ENCODE peak calls at places on chromosomes 11 and 22, in four cellular contexts. One of them, this sample, is unnamed.

GRCh38 chr11:65132238-65132987 is 1.9 kb downstream of the SYVN1 start:
- DNase-seq in H1: no peak
- DNase-seq in GM12878: no peak
- DNase-seq in HepG2: no peak
- DNase-seq in this sample: no peak

GRCh38 chr22:21102659-21103267 is 57.0 kb downstream of the LRRC74B start:
- DNase-seq in H1: peak
- DNase-seq in GM12878: no peak
- DNase-seq in HepG2: peak
- DNase-seq in this sample: peak

GRCh38 chr22:45604239-45604711 is 67.4 kb upstream of the ATXN10 start:
- DNase-seq in H1: no peak
- DNase-seq in GM12878: no peak
- DNase-seq in HepG2: no peak
- DNase-seq in this sample: no peak

GRCh38 chr22:39230261-39231196 is 14.3 kb downstream of the PDGFB start:
- DNase-seq in H1: no peak
- DNase-seq in GM12878: no peak
- DNase-seq in HepG2: peak
- DNase-seq in this sample: no peak

GRCh38 chr11:19632435-19632834 is 80.2 kb upstream of the NAV2 start:
- DNase-seq in H1: no peak
- DNase-seq in GM12878: no peak
- DNase-seq in HepG2: no peak
- DNase-seq in this sample: no peak

GRCh38 chr11:43282607-43283440 is 29.0 kb upstream of the API5 start:
- DNase-seq in H1: no peak
- DNase-seq in GM12878: no peak
- DNase-seq in HepG2: peak
- DNase-seq in this sample: peak

GRCh38 chr11:69874984-69875673 is 55.9 kb upstream of the FGF3 start:
- DNase-seq in H1: no peak
- DNase-seq in GM12878: no peak
- DNase-seq in HepG2: no peak
- DNase-seq in this sample: no peak

GRCh38 chr11:119206512-119207299 is 567 bp downstream of the CBL start:
- DNase-seq in H1: no peak
- DNase-seq in GM12878: no peak
- DNase-seq in HepG2: no peak
- DNase-seq in this sample: peak

GRCh38 chr11:29351301-29351873 is 665.4 kb downstream of the KCNA4 start:
- DNase-seq in H1: no peak
- DNase-seq in GM12878: no peak
- DNase-seq in HepG2: no peak
- DNase-seq in this sample: no peak

GRCh38 chr11:96033569-96033968 is 109.7 kb upstream of the MTMR2 start:
- DNase-seq in H1: no peak
- DNase-seq in GM12878: no peak
- DNase-seq in HepG2: no peak
- DNase-seq in this sample: no peak

GRCh38 chr11:116366980-116367640 is 405.7 kb downstream of the BUD13 start:
- DNase-seq in H1: peak
- DNase-seq in GM12878: no peak
- DNase-seq in HepG2: peak
- DNase-seq in this sample: peak

GRCh38 chr22:21632237-21632895 is at the start of gene CCDC116:
- DNase-seq in H1: no peak
- DNase-seq in GM12878: no peak
- DNase-seq in HepG2: peak
- DNase-seq in this sample: no peak

GRCh38 chr11:19868281-19868821 is 155.7 kb downstream of the NAV2 start:
- DNase-seq in H1: no peak
- DNase-seq in GM12878: no peak
- DNase-seq in HepG2: no peak
- DNase-seq in this sample: no peak

GRCh38 chr22:20442485-20443284 is 5.1 kb upstream of the SCARF2 start:
- DNase-seq in H1: no peak
- DNase-seq in GM12878: no peak
- DNase-seq in HepG2: no peak
- DNase-seq in this sample: no peak

GRCh38 chr11:69981119-69981770 is 96.9 kb upstream of the ANO1 start:
- DNase-seq in H1: no peak
- DNase-seq in GM12878: no peak
- DNase-seq in HepG2: no peak
- DNase-seq in this sample: no peak

GRCh38 chr22:37675930-37676571 is 615 bp downstream of the LGALS1 start:
- DNase-seq in H1: no peak
- DNase-seq in GM12878: no peak
- DNase-seq in HepG2: no peak
- DNase-seq in this sample: no peak

GRCh38 chr11:64601605-64602465 is 10.8 kb downstream of the SLC22A12 start:
- DNase-seq in H1: no peak
- DNase-seq in GM12878: no peak
- DNase-seq in HepG2: no peak
- DNase-seq in this sample: no peak

GRCh38 chr11:61814958-61815789 is 1.6 kb downstream of the FADS1 start:
- DNase-seq in H1: peak
- DNase-seq in GM12878: peak
- DNase-seq in HepG2: peak
- DNase-seq in this sample: peak

GRCh38 chr22:30979932-30980331 is 10.9 kb downstream of the TUG1 start:
- DNase-seq in H1: no peak
- DNase-seq in GM12878: no peak
- DNase-seq in HepG2: no peak
- DNase-seq in this sample: no peak

GRCh38 chr11:69257838-69258658 is 35.9 kb upstream of the MYEOV start:
- DNase-seq in H1: peak
- DNase-seq in GM12878: peak
- DNase-seq in HepG2: no peak
- DNase-seq in this sample: peak

GRCh38 chr11:125777309-125777708 is 1.3 kb downstream of the PATE2 start:
- DNase-seq in H1: no peak
- DNase-seq in GM12878: no peak
- DNase-seq in HepG2: no peak
- DNase-seq in this sample: no peak

GRCh38 chr11:67441731-67442401 is 1.4 kb downstream of the CORO1B start:
- DNase-seq in H1: no peak
- DNase-seq in GM12878: no peak
- DNase-seq in HepG2: no peak
- DNase-seq in this sample: no peak

GRCh38 chr11:74948546-74948897 is 369 bp downstream of the XRRA1 start:
- DNase-seq in H1: no peak
- DNase-seq in GM12878: no peak
- DNase-seq in HepG2: peak
- DNase-seq in this sample: no peak
- H3K4me3 ChIP-seq in H1: peak
- H3K4me3 ChIP-seq in GM12878: peak
- H3K4me3 ChIP-seq in HepG2: peak
- H3K4me3 ChIP-seq in this sample: peak

GRCh38 chr11:129184581-129184980 is 7.5 kb downstream of the ARHGAP32 start:
- DNase-seq in H1: no peak
- DNase-seq in GM12878: no peak
- DNase-seq in HepG2: no peak
- DNase-seq in this sample: no peak
- TF ChIP-seq SUZ12 in H1: no peak
- TF ChIP-seq SUZ12 in GM12878: no peak
- TF ChIP-seq SUZ12 in HepG2: no peak
- TF ChIP-seq SUZ12 in this sample: no peak

GRCh38 chr22:33350391-33350955 is 292.3 kb upstream of the SYN3 start:
- DNase-seq in H1: no peak
- DNase-seq in GM12878: no peak
- DNase-seq in HepG2: no peak
- DNase-seq in this sample: no peak

GRCh38 chr22:33352768-33353167 is 294.6 kb upstream of the SYN3 start:
- DNase-seq in H1: no peak
- DNase-seq in GM12878: no peak
- DNase-seq in HepG2: no peak
- DNase-seq in this sample: no peak

GRCh38 chr22:33347002-33347401 is 288.8 kb upstream of the SYN3 start:
- DNase-seq in H1: no peak
- DNase-seq in GM12878: no peak
- DNase-seq in HepG2: no peak
- DNase-seq in this sample: no peak

GRCh38 chr22:33354928-33355327 is 296.7 kb upstream of the SYN3 start:
- DNase-seq in H1: no peak
- DNase-seq in GM12878: no peak
- DNase-seq in HepG2: no peak
- DNase-seq in this sample: no peak

DNA sequence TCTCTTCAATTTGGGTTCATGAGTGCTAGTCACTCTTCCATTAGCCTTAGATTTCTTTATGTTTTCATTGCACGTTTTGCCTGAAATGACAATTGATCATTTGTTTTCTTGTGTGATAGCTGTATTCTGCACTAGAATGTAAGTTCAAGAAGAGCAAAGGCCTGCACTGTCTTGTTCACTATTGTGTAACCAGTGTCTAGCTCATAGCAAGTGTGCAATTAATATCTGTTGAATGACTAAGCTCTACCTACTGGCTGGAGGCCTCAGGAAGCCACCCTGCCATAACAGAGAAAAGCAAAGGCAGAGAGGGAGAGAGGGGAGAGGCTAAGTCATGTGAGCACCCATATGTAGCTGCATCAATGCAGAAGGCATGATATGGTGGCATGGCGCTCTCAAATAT is 292.8 kb upstream of the SYN3 start:
- DNase-seq in H1: no peak
- DNase-seq in GM12878: no peak
- DNase-seq in HepG2: no peak
- DNase-seq in this sample: no peak
- TF ChIP-seq YY1 in H1: no peak
- TF ChIP-seq YY1 in GM12878: no peak
- TF ChIP-seq YY1 in HepG2: no peak
- TF ChIP-seq YY1 in this sample: no peak

GRCh38 chr11:34154059-34154875 is 48.8 kb downstream of the NAT10 start:
- DNase-seq in H1: no peak
- DNase-seq in GM12878: peak
- DNase-seq in HepG2: no peak
- DNase-seq in this sample: no peak
- H3K4me3 ChIP-seq in H1: no peak
- H3K4me3 ChIP-seq in GM12878: no peak
- H3K4me3 ChIP-seq in HepG2: no peak
- H3K4me3 ChIP-seq in this sample: no peak

GRCh38 chr11:78312712-78313111 is 104.9 kb downstream of the GAB2 start:
- DNase-seq in H1: no peak
- DNase-seq in GM12878: peak
- DNase-seq in HepG2: no peak
- DNase-seq in this sample: no peak

GRCh38 chr11:78314753-78315152 is 102.9 kb downstream of the GAB2 start:
- DNase-seq in H1: no peak
- DNase-seq in GM12878: no peak
- DNase-seq in HepG2: no peak
- DNase-seq in this sample: no peak

GRCh38 chr11:78313181-78313788 is 104.3 kb downstream of the GAB2 start:
- DNase-seq in H1: no peak
- DNase-seq in GM12878: no peak
- DNase-seq in HepG2: peak
- DNase-seq in this sample: no peak

GRCh38 chr11:78313898-78314297 is 103.7 kb downstream of the GAB2 start:
- DNase-seq in H1: no peak
- DNase-seq in GM12878: no peak
- DNase-seq in HepG2: no peak
- DNase-seq in this sample: no peak

DNA sequence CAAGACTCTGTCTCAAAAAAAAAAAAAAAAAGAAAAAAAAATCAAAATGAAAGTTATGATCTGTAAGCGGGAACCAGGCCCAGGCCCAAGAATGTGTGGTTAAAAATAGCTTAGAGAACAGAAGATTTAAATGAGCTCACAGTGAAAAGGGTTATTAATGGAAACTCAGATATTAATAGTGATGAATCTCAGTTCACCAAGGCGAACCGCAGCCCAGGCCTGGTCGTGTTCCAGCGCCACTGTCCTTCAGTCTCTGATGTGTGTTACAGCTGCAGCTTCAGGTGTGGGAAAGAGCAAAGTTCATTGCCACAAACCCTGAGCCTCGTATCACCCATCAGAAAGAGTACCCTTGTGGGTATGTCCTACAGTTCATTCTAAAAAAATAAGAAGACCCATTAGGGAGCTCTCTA is 107.1 kb downstream of the GAB2 start:
- DNase-seq in H1: no peak
- DNase-seq in GM12878: peak
- DNase-seq in HepG2: peak
- DNase-seq in this sample: no peak
- TF ChIP-seq SUZ12 in H1: no peak
- TF ChIP-seq SUZ12 in GM12878: no peak
- TF ChIP-seq SUZ12 in HepG2: no peak
- TF ChIP-seq SUZ12 in this sample: no peak

GRCh38 chr11:47176328-47177228 is at the start of gene ARFGAP2:
- DNase-seq in H1: no peak
- DNase-seq in GM12878: peak
- DNase-seq in HepG2: peak
- DNase-seq in this sample: peak
- TF ChIP-seq YY1 in H1: peak
- TF ChIP-seq YY1 in GM12878: peak
- TF ChIP-seq YY1 in HepG2: peak
- TF ChIP-seq YY1 in this sample: peak

GRCh38 chr11:71240061-71240690 is 12.2 kb downstream of the SHANK2 start:
- DNase-seq in H1: no peak
- DNase-seq in GM12878: no peak
- DNase-seq in HepG2: no peak
- DNase-seq in this sample: no peak
- H3K4me3 ChIP-seq in H1: no peak
- H3K4me3 ChIP-seq in GM12878: no peak
- H3K4me3 ChIP-seq in HepG2: no peak
- H3K4me3 ChIP-seq in this sample: no peak

DNA sequence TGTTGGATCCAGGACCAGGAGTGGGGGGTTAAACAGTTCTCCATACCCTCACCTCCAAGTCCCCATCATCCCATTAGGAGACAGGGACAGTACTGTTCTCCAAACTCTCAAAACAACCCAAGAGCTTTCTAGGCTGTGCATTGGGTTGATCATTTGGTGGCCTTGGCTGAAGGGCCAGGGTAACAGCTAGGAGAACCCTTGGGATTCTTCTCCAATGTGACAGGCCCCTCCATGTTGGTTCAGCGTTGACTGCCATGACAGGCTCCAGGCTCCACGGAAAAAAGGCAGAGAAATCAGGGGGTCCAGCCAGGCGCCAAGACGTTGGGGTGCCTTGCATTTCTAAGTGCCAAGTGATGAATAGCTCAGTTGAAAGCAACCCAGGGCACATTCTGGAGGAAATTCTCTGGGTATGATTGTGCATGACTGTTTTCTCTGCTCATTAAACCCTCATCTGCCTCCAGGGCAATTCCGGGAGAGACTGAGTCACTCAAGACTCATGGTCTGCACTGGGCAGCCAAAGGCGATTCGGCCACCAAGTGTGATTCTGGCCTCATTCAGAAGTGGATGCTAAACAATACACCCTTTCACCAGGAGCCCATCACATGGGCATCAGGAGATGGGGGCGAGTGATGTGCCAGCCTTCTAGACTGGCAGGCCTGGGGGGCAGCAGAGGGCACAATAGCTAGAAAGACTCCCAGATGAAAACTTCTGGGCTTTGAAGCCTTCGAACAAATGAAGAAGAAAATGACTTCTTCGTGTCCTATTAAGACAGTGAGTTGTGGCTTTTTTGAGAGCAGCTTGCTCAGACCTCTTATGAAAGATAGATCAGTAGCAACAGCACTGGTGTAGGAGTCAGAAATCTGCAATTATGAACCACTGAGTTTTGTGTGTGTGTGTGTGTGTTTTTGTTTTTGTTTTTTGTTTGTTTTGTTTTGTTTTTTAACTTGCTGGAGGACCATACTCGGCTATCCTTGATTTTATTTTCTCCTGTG is 27.7 kb downstream of the CD44 start:
- DNase-seq in H1: no peak
- DNase-seq in GM12878: no peak
- DNase-seq in HepG2: no peak
- DNase-seq in this sample: no peak
- TF ChIP-seq SUZ12 in H1: no peak
- TF ChIP-seq SUZ12 in GM12878: no peak
- TF ChIP-seq SUZ12 in HepG2: no peak
- TF ChIP-seq SUZ12 in this sample: no peak